ENCODE peak calls at places on chromosomes 1 and 21, in eight cellular contexts. One of them, this sample, is unnamed.

GRCh38 chr1:16464917-16465625 is 24.5 kb downstream of the NECAP2 start:
- DNase-seq in cortex of kidney: no peak
- DNase-seq in M059J: no peak
- DNase-seq in nucleus accumbens: no peak
- DNase-seq in progenitor cell of endocrine pancreas: no peak
- DNase-seq in brain microvascular endothelial cell: peak; percentile 5
- DNase-seq in amygdala: no peak
- DNase-seq in frontal cortex: no peak
- DNase-seq in this sample: no peak

GRCh38 chr1:54404939-54405880 is 984 bp downstream of the SSBP3 start:
- DNase-seq in cortex of kidney: no peak
- DNase-seq in M059J: peak; percentile 50
- DNase-seq in nucleus accumbens: peak; percentile 8
- DNase-seq in progenitor cell of endocrine pancreas: no peak
- DNase-seq in brain microvascular endothelial cell: no peak
- DNase-seq in amygdala: no peak
- DNase-seq in frontal cortex: no peak
- DNase-seq in this sample: peak; percentile 30

GRCh38 chr1:244346972-244347618 is 104.6 kb downstream of the ADSS2 start:
- DNase-seq in cortex of kidney: no peak
- DNase-seq in M059J: peak; percentile 35
- DNase-seq in nucleus accumbens: no peak
- DNase-seq in progenitor cell of endocrine pancreas: no peak
- DNase-seq in brain microvascular endothelial cell: no peak
- DNase-seq in amygdala: no peak
- DNase-seq in frontal cortex: no peak
- DNase-seq in this sample: peak; percentile 83

GRCh38 chr1:60419023-60419422 is 345.5 kb upstream of the C1orf87 start:
- DNase-seq in cortex of kidney: no peak
- DNase-seq in M059J: no peak
- DNase-seq in nucleus accumbens: no peak
- DNase-seq in progenitor cell of endocrine pancreas: no peak
- DNase-seq in brain microvascular endothelial cell: no peak
- DNase-seq in amygdala: no peak
- DNase-seq in frontal cortex: no peak
- DNase-seq in this sample: no peak

GRCh38 chr1:163094589-163094988 is 25.4 kb downstream of the RGS4 start:
- DNase-seq in cortex of kidney: no peak
- DNase-seq in M059J: no peak
- DNase-seq in nucleus accumbens: no peak
- DNase-seq in progenitor cell of endocrine pancreas: no peak
- DNase-seq in brain microvascular endothelial cell: no peak
- DNase-seq in amygdala: no peak
- DNase-seq in frontal cortex: no peak
- DNase-seq in this sample: peak; percentile 13

GRCh38 chr1:6353948-6354658 is 39.5 kb downstream of the ACOT7 start:
- DNase-seq in cortex of kidney: no peak
- DNase-seq in M059J: peak; percentile 91
- DNase-seq in nucleus accumbens: no peak
- DNase-seq in progenitor cell of endocrine pancreas: no peak
- DNase-seq in brain microvascular endothelial cell: no peak
- DNase-seq in amygdala: no peak
- DNase-seq in frontal cortex: no peak
- DNase-seq in this sample: no peak

GRCh38 chr21:45990741-45991605 is 9.4 kb downstream of the COL6A1 start:
- DNase-seq in cortex of kidney: no peak
- DNase-seq in M059J: no peak
- DNase-seq in nucleus accumbens: no peak
- DNase-seq in progenitor cell of endocrine pancreas: no peak
- DNase-seq in brain microvascular endothelial cell: no peak
- DNase-seq in amygdala: no peak
- DNase-seq in frontal cortex: no peak
- DNase-seq in this sample: no peak

GRCh38 chr1:145884675-145885074 is 991 bp downstream of the ANKRD35 start:
- DNase-seq in cortex of kidney: no peak
- DNase-seq in M059J: peak; percentile 33
- DNase-seq in nucleus accumbens: no peak
- DNase-seq in progenitor cell of endocrine pancreas: no peak
- DNase-seq in brain microvascular endothelial cell: no peak
- DNase-seq in amygdala: no peak
- DNase-seq in frontal cortex: no peak
- DNase-seq in this sample: peak; percentile 49

GRCh38 chr1:99115231-99115630 is 110.6 kb upstream of the PLPPR5 start:
- DNase-seq in cortex of kidney: no peak
- DNase-seq in M059J: no peak
- DNase-seq in nucleus accumbens: no peak
- DNase-seq in progenitor cell of endocrine pancreas: no peak
- DNase-seq in brain microvascular endothelial cell: no peak
- DNase-seq in amygdala: no peak
- DNase-seq in frontal cortex: no peak
- DNase-seq in this sample: no peak

GRCh38 chr1:203467550-203467921 is 8.1 kb upstream of the PRELP start:
- DNase-seq in cortex of kidney: no peak
- DNase-seq in M059J: no peak
- DNase-seq in nucleus accumbens: no peak
- DNase-seq in progenitor cell of endocrine pancreas: no peak
- DNase-seq in brain microvascular endothelial cell: no peak
- DNase-seq in amygdala: no peak
- DNase-seq in frontal cortex: no peak
- DNase-seq in this sample: peak; percentile 32

GRCh38 chr1:154553056-154553822 is 5.2 kb downstream of the UBE2Q1 start:
- DNase-seq in cortex of kidney: no peak
- DNase-seq in M059J: no peak
- DNase-seq in nucleus accumbens: no peak
- DNase-seq in progenitor cell of endocrine pancreas: no peak
- DNase-seq in brain microvascular endothelial cell: no peak
- DNase-seq in amygdala: no peak
- DNase-seq in frontal cortex: no peak
- DNase-seq in this sample: no peak

GRCh38 chr1:172168597-172168872 is 251.9 kb upstream of the C1orf105 start:
- DNase-seq in cortex of kidney: no peak
- DNase-seq in M059J: no peak
- DNase-seq in nucleus accumbens: no peak
- DNase-seq in progenitor cell of endocrine pancreas: no peak
- DNase-seq in brain microvascular endothelial cell: no peak
- DNase-seq in amygdala: no peak
- DNase-seq in frontal cortex: no peak
- DNase-seq in this sample: no peak

GRCh38 chr21:36454079-36454478 is 25.8 kb downstream of the CLDN14 start:
- DNase-seq in cortex of kidney: no peak
- DNase-seq in M059J: no peak
- DNase-seq in nucleus accumbens: no peak
- DNase-seq in progenitor cell of endocrine pancreas: no peak
- DNase-seq in brain microvascular endothelial cell: no peak
- DNase-seq in amygdala: no peak
- DNase-seq in frontal cortex: no peak
- DNase-seq in this sample: peak; percentile 87

GRCh38 chr1:233629305-233629935 is 15.5 kb downstream of the KCNK1 start:
- DNase-seq in cortex of kidney: no peak
- DNase-seq in M059J: no peak
- DNase-seq in nucleus accumbens: no peak
- DNase-seq in progenitor cell of endocrine pancreas: no peak
- DNase-seq in brain microvascular endothelial cell: no peak
- DNase-seq in amygdala: no peak
- DNase-seq in frontal cortex: no peak
- DNase-seq in this sample: no peak

GRCh38 chr1:153597206-153597605 is 15.7 kb downstream of the S100A16 start:
- DNase-seq in cortex of kidney: no peak
- DNase-seq in M059J: peak; percentile 92
- DNase-seq in nucleus accumbens: no peak
- DNase-seq in progenitor cell of endocrine pancreas: no peak
- DNase-seq in brain microvascular endothelial cell: peak; percentile 55
- DNase-seq in amygdala: no peak
- DNase-seq in frontal cortex: no peak
- DNase-seq in this sample: peak; percentile 28

GRCh38 chr1:236419502-236419901 is 25.4 kb downstream of the EDARADD start:
- DNase-seq in cortex of kidney: no peak
- DNase-seq in M059J: no peak
- DNase-seq in nucleus accumbens: no peak
- DNase-seq in progenitor cell of endocrine pancreas: no peak
- DNase-seq in brain microvascular endothelial cell: no peak
- DNase-seq in amygdala: no peak
- DNase-seq in frontal cortex: no peak
- DNase-seq in this sample: no peak

GRCh38 chr1:244010191-244010590 is 40.9 kb upstream of the ZBTB18 start:
- DNase-seq in cortex of kidney: no peak
- DNase-seq in M059J: peak; percentile 15
- DNase-seq in nucleus accumbens: no peak
- DNase-seq in progenitor cell of endocrine pancreas: no peak
- DNase-seq in brain microvascular endothelial cell: no peak
- DNase-seq in amygdala: no peak
- DNase-seq in frontal cortex: no peak
- DNase-seq in this sample: no peak

GRCh38 chr1:62436466-62437272 is at the start of gene USP1:
- DNase-seq in cortex of kidney: peak; percentile 83
- DNase-seq in M059J: peak; percentile 100
- DNase-seq in nucleus accumbens: peak; percentile 99
- DNase-seq in progenitor cell of endocrine pancreas: peak; percentile 88
- DNase-seq in brain microvascular endothelial cell: peak; percentile 100
- DNase-seq in amygdala: peak; percentile 99
- DNase-seq in frontal cortex: peak; percentile 91
- DNase-seq in this sample: peak; percentile 100

GRCh38 chr1:198919667-198920398 is 281.0 kb downstream of the PTPRC start:
- DNase-seq in cortex of kidney: no peak
- DNase-seq in M059J: peak; percentile 53
- DNase-seq in nucleus accumbens: no peak
- DNase-seq in progenitor cell of endocrine pancreas: no peak
- DNase-seq in brain microvascular endothelial cell: no peak
- DNase-seq in amygdala: no peak
- DNase-seq in frontal cortex: no peak
- DNase-seq in this sample: no peak

GRCh38 chr1:241250465-241250864 is 106.5 kb downstream of the RGS7 start:
- DNase-seq in cortex of kidney: no peak
- DNase-seq in M059J: no peak
- DNase-seq in nucleus accumbens: no peak
- DNase-seq in progenitor cell of endocrine pancreas: no peak
- DNase-seq in brain microvascular endothelial cell: no peak
- DNase-seq in amygdala: no peak
- DNase-seq in frontal cortex: no peak
- DNase-seq in this sample: no peak

GRCh38 chr21:41932191-41932575 is 21.6 kb downstream of the C2CD2 start:
- DNase-seq in cortex of kidney: no peak
- DNase-seq in M059J: peak; percentile 99
- DNase-seq in nucleus accumbens: no peak
- DNase-seq in progenitor cell of endocrine pancreas: no peak
- DNase-seq in brain microvascular endothelial cell: peak; percentile 63
- DNase-seq in amygdala: no peak
- DNase-seq in frontal cortex: no peak
- DNase-seq in this sample: peak; percentile 69

GRCh38 chr21:26169611-26170470 is 729 bp downstream of the APP start:
- DNase-seq in cortex of kidney: no peak
- DNase-seq in M059J: peak; percentile 86
- DNase-seq in nucleus accumbens: peak; percentile 49
- DNase-seq in progenitor cell of endocrine pancreas: peak; percentile 49
- DNase-seq in brain microvascular endothelial cell: peak; percentile 45
- DNase-seq in amygdala: peak; percentile 65
- DNase-seq in frontal cortex: peak; percentile 75
- DNase-seq in this sample: peak; percentile 59

GRCh38 chr1:17513131-17513530 is 26.4 kb upstream of the ARHGEF10L start:
- DNase-seq in cortex of kidney: no peak
- DNase-seq in M059J: no peak
- DNase-seq in nucleus accumbens: no peak
- DNase-seq in progenitor cell of endocrine pancreas: no peak
- DNase-seq in brain microvascular endothelial cell: no peak
- DNase-seq in amygdala: no peak
- DNase-seq in frontal cortex: no peak
- DNase-seq in this sample: no peak

GRCh38 chr21:42721341-42721824 is 68.0 kb downstream of the PDE9A start:
- DNase-seq in cortex of kidney: no peak
- DNase-seq in M059J: no peak
- DNase-seq in nucleus accumbens: no peak
- DNase-seq in progenitor cell of endocrine pancreas: no peak
- DNase-seq in brain microvascular endothelial cell: no peak
- DNase-seq in amygdala: no peak
- DNase-seq in frontal cortex: no peak
- DNase-seq in this sample: no peak

GRCh38 chr1:10839188-10839770 is 42.8 kb upstream of the CASZ1 start:
- DNase-seq in cortex of kidney: no peak
- DNase-seq in M059J: no peak
- DNase-seq in nucleus accumbens: no peak
- DNase-seq in progenitor cell of endocrine pancreas: no peak
- DNase-seq in brain microvascular endothelial cell: no peak
- DNase-seq in amygdala: no peak
- DNase-seq in frontal cortex: no peak
- DNase-seq in this sample: no peak

GRCh38 chr1:6447818-6448748 is 17.9 kb downstream of the TNFRSF25 start:
- DNase-seq in cortex of kidney: no peak
- DNase-seq in M059J: no peak
- DNase-seq in nucleus accumbens: no peak
- DNase-seq in progenitor cell of endocrine pancreas: peak; percentile 85
- DNase-seq in brain microvascular endothelial cell: no peak
- DNase-seq in amygdala: no peak
- DNase-seq in frontal cortex: no peak
- DNase-seq in this sample: no peak

GRCh38 chr1:91889717-91890459 is 3.9 kb upstream of the TGFBR3 start:
- DNase-seq in cortex of kidney: no peak
- DNase-seq in M059J: peak; percentile 86
- DNase-seq in nucleus accumbens: no peak
- DNase-seq in progenitor cell of endocrine pancreas: no peak
- DNase-seq in brain microvascular endothelial cell: no peak
- DNase-seq in amygdala: no peak
- DNase-seq in frontal cortex: no peak
- DNase-seq in this sample: peak; percentile 44

GRCh38 chr21:44304846-44305245 is 5.0 kb downstream of the PFKL start:
- DNase-seq in cortex of kidney: no peak
- DNase-seq in M059J: peak; percentile 31
- DNase-seq in nucleus accumbens: peak; percentile 54
- DNase-seq in progenitor cell of endocrine pancreas: peak; percentile 50
- DNase-seq in brain microvascular endothelial cell: peak; percentile 9
- DNase-seq in amygdala: peak; percentile 54
- DNase-seq in frontal cortex: peak; percentile 70
- DNase-seq in this sample: peak; percentile 53

GRCh38 chr1:152141971-152142584 is 16.9 kb downstream of the RPTN start:
- DNase-seq in cortex of kidney: no peak
- DNase-seq in M059J: peak; percentile 74
- DNase-seq in nucleus accumbens: peak; percentile 1
- DNase-seq in progenitor cell of endocrine pancreas: no peak
- DNase-seq in brain microvascular endothelial cell: peak; percentile 82
- DNase-seq in amygdala: peak; percentile 3
- DNase-seq in frontal cortex: peak; percentile 13
- DNase-seq in this sample: peak; percentile 57

GRCh38 chr1:9867408-9868243 is 42.4 kb downstream of the CTNNBIP1 start:
- DNase-seq in cortex of kidney: no peak
- DNase-seq in M059J: peak; percentile 71
- DNase-seq in nucleus accumbens: peak; percentile 73
- DNase-seq in progenitor cell of endocrine pancreas: peak; percentile 77
- DNase-seq in brain microvascular endothelial cell: peak; percentile 68
- DNase-seq in amygdala: peak; percentile 56
- DNase-seq in frontal cortex: peak; percentile 71
- DNase-seq in this sample: peak; percentile 62

GRCh38 chr1:36199934-36200741 is 24.1 kb upstream of the THRAP3 start:
- DNase-seq in cortex of kidney: no peak
- DNase-seq in M059J: peak; percentile 71
- DNase-seq in nucleus accumbens: no peak
- DNase-seq in progenitor cell of endocrine pancreas: no peak
- DNase-seq in brain microvascular endothelial cell: no peak
- DNase-seq in amygdala: no peak
- DNase-seq in frontal cortex: no peak
- DNase-seq in this sample: no peak

GRCh38 chr21:46127239-46128105 is 27.9 kb downstream of the FTCD start:
- DNase-seq in cortex of kidney: no peak
- DNase-seq in M059J: no peak
- DNase-seq in nucleus accumbens: no peak
- DNase-seq in progenitor cell of endocrine pancreas: no peak
- DNase-seq in brain microvascular endothelial cell: no peak
- DNase-seq in amygdala: no peak
- DNase-seq in frontal cortex: no peak
- DNase-seq in this sample: no peak

GRCh38 chr1:92921031-92922023 is 39.9 kb downstream of the DIPK1A start:
- DNase-seq in cortex of kidney: no peak
- DNase-seq in M059J: no peak
- DNase-seq in nucleus accumbens: no peak
- DNase-seq in progenitor cell of endocrine pancreas: no peak
- DNase-seq in brain microvascular endothelial cell: no peak
- DNase-seq in amygdala: no peak
- DNase-seq in frontal cortex: no peak
- DNase-seq in this sample: no peak

GRCh38 chr1:21635138-21635535 is 34.0 kb downstream of the RAP1GAP start:
- DNase-seq in cortex of kidney: no peak
- DNase-seq in M059J: no peak
- DNase-seq in nucleus accumbens: no peak
- DNase-seq in progenitor cell of endocrine pancreas: no peak
- DNase-seq in brain microvascular endothelial cell: no peak
- DNase-seq in amygdala: no peak
- DNase-seq in frontal cortex: no peak
- DNase-seq in this sample: no peak